ENCODE peak calls at places on chromosome 15, in ten cellular contexts. S is CD8-positive, alpha-beta memory T cell; H is right lobe of liver; P is mammary epithelial cell; E is left ventricle myocardium inferior; L is right cardiac atrium; W is naive thymus-derived CD4-positive, alpha-beta T cell; A is heart right ventricle; N is sigmoid colon; T is lower lobe of right lung. O is an unnamed sample. For H3K4me1, the result is how much of the 10 kb centered on the place peaks cover.

GRCh38 chr15:68379058-68379758 is 52.8 kb downstream of the ITGA11 start:
- DNase-seq in A (no peak), L (no peak), T (peak), N (peak), E (no peak), S (no peak), H (no peak), P (no peak), W (no peak), O (peak)

GRCh38 chr15:87567399-87567798 is 689.1 kb downstream of the NTRK3 start:
- DNase-seq in H (no peak), N (no peak), T (no peak), E (no peak), S (no peak), W (no peak), L (no peak), A (no peak), P (no peak), O (no peak)

GRCh38 chr15:52780172-52780980 is 9.8 kb downstream of the ONECUT1 start:
- DNase-seq in N (no peak), L (peak), E (peak), H (peak), P (peak), A (peak), W (peak), T (peak), S (peak), O (peak)

GRCh38 chr15:88564741-88565140 is 18.3 kb upstream of the DET1 start:
- DNase-seq in E (no peak), S (no peak), A (no peak), T (no peak), L (no peak), P (no peak), N (no peak), H (no peak), W (no peak), O (no peak)

GRCh38 chr15:73945109-73945508 is 18.8 kb downstream of the LOXL1 start:
- DNase-seq in S (no peak), H (no peak), E (no peak), P (no peak), N (no peak), W (no peak), T (no peak), L (no peak), A (no peak), O (peak)

GRCh38 chr15:70259640-70260066 is 161.9 kb upstream of the TLE3 start:
- DNase-seq in S (no peak), L (no peak), P (no peak), E (no peak), T (no peak), W (no peak), A (no peak), N (no peak), H (no peak), O (peak)

GRCh38 chr15:101121511-101122090 is 130.2 kb downstream of the CHSY1 start:
- DNase-seq in H (peak), E (peak), L (peak), N (peak), A (peak), S (no peak), W (no peak), T (peak), P (peak), O (peak)

GRCh38 chr15:83747050-83747717 is 93.3 kb downstream of the ADAMTSL3 start:
- DNase-seq in H (no peak), A (no peak), E (no peak), N (peak), P (peak), L (no peak), T (no peak), W (no peak), S (no peak), O (no peak)

GRCh38 chr15:70474367-70474681 is 289.0 kb downstream of the UACA start:
- DNase-seq in W (no peak), L (peak), A (no peak), S (peak), H (no peak), E (no peak), P (no peak), T (no peak), N (peak), O (no peak)

GRCh38 chr15:101020945-101021344 is 101.8 kb downstream of the LRRK1 start:
- DNase-seq in E (no peak), L (no peak), H (peak), W (no peak), S (no peak), N (peak), T (no peak), A (no peak), P (no peak), O (no peak)

GRCh38 chr15:25965326-25965725 is 102.2 kb upstream of the ATP10A start:
- DNase-seq in L (no peak), E (no peak), P (no peak), H (no peak), S (no peak), T (no peak), W (no peak), A (no peak), N (no peak), O (no peak)

GRCh38 chr15:38706956-38707355 is 142.3 kb upstream of the RASGRP1 start:
- DNase-seq in H (no peak), S (no peak), N (no peak), T (no peak), L (no peak), A (no peak), W (no peak), P (no peak), E (no peak), O (no peak)

GRCh38 chr15:81097893-81098280 is 36.2 kb upstream of the CFAP161 start:
- DNase-seq in L (no peak), E (no peak), H (no peak), W (no peak), N (no peak), S (no peak), T (no peak), P (no peak), A (no peak), O (no peak)

GRCh38 chr15:100778831-100779288 is 100.8 kb upstream of the ALDH1A3 start:
- DNase-seq in P (no peak), A (no peak), E (no peak), L (no peak), N (peak), H (peak), W (no peak), S (peak), T (no peak), O (no peak)

GRCh38 chr15:88913017-88913849 is at the start of gene MFGE8:
- DNase-seq in L (peak), H (peak), A (peak), E (peak), P (peak), N (peak), W (peak), T (peak), S (peak), O (peak)

GRCh38 chr15:63933522-63933921 is 99.8 kb upstream of the HERC1 start:
- DNase-seq in W (no peak), T (no peak), S (no peak), A (no peak), E (no peak), P (peak), N (no peak), H (no peak), L (no peak), O (no peak)

GRCh38 chr15:89203705-89204273 is 17.6 kb downstream of the RLBP1 start:
- DNase-seq in N (no peak), L (no peak), P (no peak), W (no peak), S (no peak), H (no peak), E (no peak), T (no peak), A (no peak), O (no peak)

GRCh38 chr15:59399465-59400102 is 26.9 kb upstream of the MYO1E start:
- DNase-seq in W (no peak), H (no peak), T (no peak), P (no peak), E (no peak), A (no peak), N (no peak), S (no peak), L (no peak), O (no peak)

GRCh38 chr15:68389041-68389930 is 42.7 kb downstream of the ITGA11 start:
- DNase-seq in H (peak), P (no peak), A (no peak), S (no peak), W (no peak), E (no peak), T (no peak), L (no peak), N (peak), O (peak)

GRCh38 chr15:88603885-88604284 is 17.3 kb upstream of the AEN start:
- DNase-seq in A (no peak), P (no peak), W (no peak), T (no peak), E (no peak), S (no peak), H (no peak), L (no peak), N (no peak), O (no peak)

GRCh38 chr15:88605507-88606436 is 15.4 kb upstream of the AEN start:
- DNase-seq in P (peak), A (peak), S (peak), W (peak), T (no peak), H (peak), E (peak), L (peak), N (no peak), O (peak)

GRCh38 chr15:38814891-38815290 is 250.3 kb upstream of the RASGRP1 start:
- DNase-seq in W (no peak), H (no peak), N (no peak), P (no peak), E (no peak), L (no peak), S (no peak), T (no peak), A (no peak), O (no peak)

GRCh38 chr15:74336061-74337005 is 31.1 kb downstream of the CYP11A1 start:
- DNase-seq in P (no peak), H (no peak), W (no peak), N (peak), E (no peak), L (no peak), T (peak), A (no peak), S (no peak), O (no peak)

GRCh38 chr15:97909291-97909891 is 51.1 kb upstream of the ARRDC4 start:
- DNase-seq in P (peak), H (peak), L (peak), E (peak), S (no peak), N (peak), W (peak), A (peak), T (peak), O (peak)

GRCh38 chr15:44798815-44799214 is 62.5 kb downstream of the TRIM69 start:
- DNase-seq in A (no peak), H (no peak), S (no peak), E (no peak), L (no peak), W (no peak), N (no peak), T (no peak), P (no peak), O (peak)

GRCh38 chr15:66580643-66581042 is 14.8 kb upstream of the LCTL start:
- DNase-seq in H (no peak), E (peak), S (no peak), W (no peak), L (peak), P (no peak), T (no peak), A (peak), N (no peak), O (no peak)

GRCh38 chr15:100694381-100695012 is 92.1 kb downstream of the ASB7 start:
- DNase-seq in T (no peak), W (no peak), E (no peak), H (no peak), P (no peak), L (peak), A (no peak), N (peak), S (no peak), O (no peak)

GRCh38 chr15:47517737-47518136 is 199.6 kb upstream of the SEMA6D start:
- DNase-seq in T (no peak), P (no peak), E (no peak), L (no peak), W (no peak), S (no peak), H (no peak), A (no peak), N (no peak), O (no peak)

GRCh38 chr15:36024066-36024465 is 478.1 kb upstream of the DPH6 start:
- DNase-seq in P (no peak), H (no peak), T (no peak), N (no peak), W (no peak), E (peak), A (no peak), L (peak), S (no peak), O (no peak)

GRCh38 chr15:61815356-61816083 is 244.7 kb downstream of the VPS13C start:
- DNase-seq in T (no peak), P (no peak), W (no peak), A (no peak), L (no peak), E (no peak), S (no peak), H (no peak), N (no peak), O (no peak)

GRCh38 chr15:66498501-66499386 is 1.2 kb upstream of the SNAPC5 start:
- DNase-seq in T (no peak), N (no peak), W (peak), L (no peak), P (no peak), E (no peak), S (no peak), A (no peak), H (no peak), O (no peak)

GRCh38 chr15:45402955-45403892 is 24.9 kb upstream of the GATM start:
- DNase-seq in P (peak), S (peak), E (peak), H (peak), L (peak), W (peak), A (peak), T (peak), N (peak), O (peak)

GRCh38 chr15:82663186-82663600 is 16.0 kb upstream of the CPEB1 start:
- DNase-seq in E (no peak), W (peak), N (no peak), S (no peak), T (no peak), P (peak), H (no peak), L (peak), A (peak), O (no peak)

GRCh38 chr15:31265090-31265870 is 61.4 kb upstream of the KLF13 start:
- DNase-seq in L (no peak), T (no peak), H (peak), S (peak), W (no peak), E (peak), P (no peak), N (peak), A (no peak), O (no peak)

GRCh38 chr15:45521596-45522167 is 873 bp downstream of the SLC30A4 start:
- DNase-seq in W (no peak), H (no peak), T (no peak), L (no peak), N (no peak), S (no peak), E (no peak), A (no peak), P (peak), O (no peak)

GRCh38 chr15:88752501-88752900 is 50.7 kb upstream of the ACAN start:
- DNase-seq in E (no peak), N (no peak), A (no peak), P (no peak), H (no peak), T (no peak), L (no peak), W (no peak), S (no peak), O (no peak)

GRCh38 chr15:90665288-90666134 is 51.6 kb upstream of the BLM start:
- DNase-seq in A (peak), L (peak), T (peak), E (peak), H (peak), S (peak), P (peak), N (peak), W (peak), O (peak)

GRCh38 chr15:90660195-90660995 is 56.8 kb upstream of the BLM start:
- DNase-seq in H (peak), E (peak), T (peak), W (peak), A (peak), P (peak), L (peak), S (peak), N (peak), O (peak)

GRCh38 chr15:90667063-90667754 is 49.9 kb upstream of the BLM start:
- DNase-seq in P (peak), L (no peak), N (no peak), T (no peak), A (no peak), E (no peak), S (no peak), H (no peak), W (no peak), O (no peak)

GRCh38 chr15:90666135-90666909 is 50.8 kb upstream of the BLM start:
- DNase-seq in E (no peak), L (no peak), P (no peak), N (no peak), S (no peak), A (no peak), T (no peak), W (no peak), H (no peak), O (no peak)

GRCh38 chr15:90664650-90665287 is 52.4 kb upstream of the BLM start:
- DNase-seq in A (peak), W (no peak), E (peak), L (peak), H (peak), S (no peak), P (no peak), T (peak), N (peak), O (no peak)
- H3K4me1 ChIP-seq in A (under half), W (under half), E (under half), L (under half), H (under half), S (under half), P (under half), T (under half), N (under half), O (under half)

DNA sequence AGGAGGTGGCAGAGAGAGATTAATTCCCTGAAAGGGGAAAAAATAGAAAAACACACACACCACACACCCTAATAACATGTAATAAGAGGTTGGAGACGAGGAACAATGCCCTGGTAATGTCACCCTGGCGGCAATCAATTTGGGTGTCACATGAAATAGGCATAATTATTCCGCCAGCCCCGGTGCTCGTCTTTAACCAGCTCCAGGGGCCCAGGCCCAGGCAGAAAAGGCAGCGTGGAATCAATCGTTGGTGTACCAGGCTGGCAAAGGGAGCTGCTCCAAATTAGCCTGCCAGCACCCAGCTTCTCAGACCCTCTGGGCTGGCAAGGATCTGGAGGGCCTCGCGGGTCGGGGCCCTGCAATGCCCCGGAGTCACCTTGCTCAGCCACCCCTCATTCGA is 5.6 kb downstream of the LINGO1 start:
- DNase-seq in W (no peak), P (no peak), E (no peak), N (no peak), A (no peak), T (no peak), L (no peak), H (no peak), S (no peak), O (no peak)
- H3K4me3 ChIP-seq in W (no peak), P (no peak), E (no peak), N (no peak), A (no peak), T (no peak), L (no peak), H (no peak), S (no peak), O (no peak)

GRCh38 chr15:75663931-75664421 is 16.3 kb downstream of the SNX33 start:
- DNase-seq in P (no peak), T (no peak), L (no peak), S (no peak), N (no peak), A (no peak), H (no peak), W (no peak), E (no peak), O (no peak)
- H3K4me1 ChIP-seq in P (half or more), T (half or more), L (under half), S (under half), N (under half), A (under half), H (under half), W (under half), E (half or more), O (under half)

GRCh38 chr15:43795197-43795596 is 3.1 kb downstream of the SERF2 start:
- DNase-seq in L (no peak), A (no peak), N (no peak), W (no peak), S (no peak), H (no peak), P (no peak), T (no peak), E (no peak), O (no peak)

GRCh38 chr15:43792761-43793493 is 807 bp downstream of the SERF2 start:
- DNase-seq in P (peak), A (peak), L (peak), E (no peak), T (peak), H (peak), W (peak), N (no peak), S (no peak), O (no peak)

GRCh38 chr15:43795997-43796396 is 3.9 kb downstream of the SERF2 start:
- DNase-seq in W (no peak), H (no peak), E (no peak), T (no peak), P (no peak), L (no peak), A (no peak), N (no peak), S (no peak), O (no peak)

GRCh38 chr15:43793647-43794046 is 1.5 kb downstream of the SERF2 start:
- DNase-seq in T (no peak), N (no peak), P (no peak), E (no peak), W (no peak), H (no peak), S (no peak), L (peak), A (no peak), O (no peak)

DNA sequence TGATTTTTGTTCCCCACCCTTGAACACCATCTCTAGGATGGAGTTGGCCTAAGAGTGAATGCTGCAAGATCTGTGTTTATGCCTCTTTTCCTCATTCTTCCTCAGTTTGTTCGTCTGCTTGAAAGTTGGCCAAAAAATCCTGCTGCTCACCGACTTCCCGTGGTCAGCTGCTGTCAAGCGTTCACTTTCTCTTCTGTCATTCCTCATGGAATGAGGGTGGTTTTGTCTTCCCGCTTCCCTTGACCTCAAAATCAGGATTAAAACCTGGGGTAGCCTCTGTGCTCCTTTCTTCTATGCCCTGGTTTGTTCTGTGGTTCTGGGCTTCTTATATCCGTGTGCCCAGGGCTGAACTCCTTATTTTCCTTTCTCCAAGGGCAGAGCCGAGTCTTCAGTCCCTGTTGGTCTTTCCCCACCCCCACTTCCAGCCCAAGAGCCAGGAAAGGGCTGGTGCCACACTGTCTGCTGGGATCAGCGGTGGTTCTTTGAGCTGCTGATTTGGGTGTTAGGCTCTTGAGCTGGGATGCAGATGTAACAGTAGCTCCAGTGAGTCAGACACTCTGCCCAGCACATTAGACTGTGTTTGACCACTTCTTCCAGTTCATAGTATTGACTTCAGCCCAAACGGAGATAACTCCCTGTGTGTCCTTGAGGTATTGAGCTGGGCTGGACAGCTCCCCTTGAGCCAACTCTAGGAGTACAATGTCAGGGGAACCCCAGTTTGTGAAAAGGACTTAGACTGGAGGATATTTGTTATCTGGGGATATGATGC is 2.3 kb downstream of the SERF2 start:
- DNase-seq in H (no peak), N (no peak), P (no peak), W (no peak), L (no peak), S (no peak), A (no peak), T (no peak), E (no peak), O (peak)
- H3K4me3 ChIP-seq in H (peak), N (no peak), P (no peak), W (no peak), L (no peak), S (no peak), A (peak), T (peak), E (peak), O (no peak)

GRCh38 chr15:40070608-40071218 is 31.7 kb upstream of the SRP14 start:
- DNase-seq in S (no peak), N (no peak), E (no peak), H (no peak), T (no peak), W (no peak), A (no peak), P (no peak), L (no peak), O (no peak)
- H3K4me1 ChIP-seq in S (under half), N (under half), E (under half), H (under half), T (under half), W (under half), A (under half), P (under half), L (under half), O (under half)

GRCh38 chr15:84983299-84983698 is 1.6 kb downstream of the PDE8A start:
- DNase-seq in S (no peak), A (no peak), P (no peak), W (no peak), L (no peak), N (no peak), H (no peak), T (no peak), E (no peak), O (no peak)
- H3K4me3 ChIP-seq in S (peak), A (peak), P (no peak), W (peak), L (peak), N (peak), H (peak), T (peak), E (peak), O (peak)